ENCODE peak calls at places on chromosomes 1 and 21, in nine cellular contexts. D, G, U, I, O, S, C, Z and W are unnamed samples.

GRCh38 chr1:158067651-158068050 is 74.2 kb downstream of the KIRREL1 start:
- DNase-seq in D (no peak), G (no peak), U (no peak), I (no peak), O (no peak), S (peak), C (peak), Z (no peak), W (no peak)

GRCh38 chr1:185864889-185865288 is 130.7 kb downstream of the HMCN1 start:
- DNase-seq in D (no peak), G (no peak), U (no peak), I (no peak), O (no peak), S (peak), C (peak), Z (peak), W (no peak)

GRCh38 chr1:25922633-25923567 is 16.7 kb upstream of the STMN1 start:
- DNase-seq in D (no peak), G (no peak), U (no peak), I (peak), O (no peak), S (peak), C (peak), Z (no peak), W (no peak)

GRCh38 chr1:208433086-208433485 is 188.9 kb upstream of the PLXNA2 start:
- DNase-seq in D (no peak), G (no peak), U (no peak), I (no peak), O (no peak), S (peak), C (peak), Z (peak), W (no peak)

GRCh38 chr1:195717651-195718050 is 890.6 kb downstream of the KCNT2 start:
- DNase-seq in D (no peak), G (peak), U (no peak), I (peak), O (no peak), S (peak), C (peak), Z (peak), W (no peak)

GRCh38 chr1:924619-925323 is 1.0 kb downstream of the SAMD11 start:
- DNase-seq in D (no peak), G (no peak), U (no peak), I (peak), O (no peak), S (peak), C (peak), Z (peak), W (no peak)

GRCh38 chr1:101975371-101975770 is 21.4 kb downstream of the OLFM3 start:
- DNase-seq in D (no peak), G (no peak), U (no peak), I (no peak), O (no peak), S (no peak), C (no peak), Z (no peak), W (no peak)

GRCh38 chr1:37839676-37840075 is 19.7 kb downstream of the MTF1 start:
- DNase-seq in D (peak), G (no peak), U (no peak), I (no peak), O (no peak), S (no peak), C (no peak), Z (no peak), W (no peak)

GRCh38 chr1:216086678-216087077 is 336.6 kb downstream of the USH2A start:
- DNase-seq in D (no peak), G (no peak), U (no peak), I (no peak), O (no peak), S (no peak), C (no peak), Z (no peak), W (no peak)

GRCh38 chr21:43916691-43917514 is 51.9 kb downstream of the AGPAT3 start:
- DNase-seq in D (peak), G (no peak), U (peak), I (no peak), O (peak), S (no peak), C (peak), Z (peak), W (no peak)

GRCh38 chr1:156815307-156815826 is 1.3 kb downstream of the SH2D2A start:
- DNase-seq in D (no peak), G (no peak), U (no peak), I (no peak), O (no peak), S (peak), C (peak), Z (peak), W (no peak)

GRCh38 chr1:8671313-8671917 is 146.0 kb downstream of the RERE start:
- DNase-seq in D (peak), G (peak), U (peak), I (peak), O (no peak), S (peak), C (peak), Z (no peak), W (no peak)

GRCh38 chr1:223631367-223631977 is 34.0 kb downstream of the CAPN8 start:
- DNase-seq in D (no peak), G (no peak), U (no peak), I (no peak), O (no peak), S (peak), C (peak), Z (no peak), W (no peak)

GRCh38 chr1:50110084-50110615 is 1.4 kb downstream of the ELAVL4 start:
- DNase-seq in D (no peak), G (no peak), U (no peak), I (no peak), O (no peak), S (no peak), C (no peak), Z (no peak), W (no peak)

GRCh38 chr1:232252719-232253118 is 377.2 kb downstream of the SIPA1L2 start:
- DNase-seq in D (no peak), G (no peak), U (no peak), I (peak), O (no peak), S (no peak), C (no peak), Z (no peak), W (no peak)

GRCh38 chr1:3027611-3028371 is 6.5 kb downstream of the ACTRT2 start:
- DNase-seq in D (no peak), G (no peak), U (no peak), I (no peak), O (no peak), S (no peak), C (no peak), Z (no peak), W (no peak)

GRCh38 chr1:235624751-235625192 is 24.8 kb downstream of the GNG4 start:
- DNase-seq in D (no peak), G (no peak), U (no peak), I (no peak), O (no peak), S (peak), C (no peak), Z (no peak), W (no peak)

GRCh38 chr1:236282159-236282716 is 480 bp upstream of the ERO1B start:
- DNase-seq in D (peak), G (no peak), U (no peak), I (no peak), O (no peak), S (no peak), C (no peak), Z (no peak), W (no peak)

GRCh38 chr1:22387888-22388564 is 63.6 kb upstream of the ZBTB40 start:
- DNase-seq in D (no peak), G (no peak), U (no peak), I (no peak), O (no peak), S (peak), C (peak), Z (no peak), W (no peak)

GRCh38 chr1:227894306-227894721 is 53.4 kb downstream of the WNT9A start:
- DNase-seq in D (no peak), G (no peak), U (no peak), I (no peak), O (no peak), S (no peak), C (no peak), Z (no peak), W (no peak)

GRCh38 chr1:94974824-94975223 is 47.9 kb upstream of the CNN3 start:
- DNase-seq in D (no peak), G (no peak), U (no peak), I (no peak), O (no peak), S (peak), C (peak), Z (peak), W (no peak)

GRCh38 chr1:228082975-228083870 is 715 bp downstream of the ARF1 start:
- DNase-seq in D (peak), G (no peak), U (peak), I (peak), O (no peak), S (peak), C (peak), Z (no peak), W (no peak)

GRCh38 chr1:66925944-66926343 is 1.2 kb downstream of the MIER1 start:
- DNase-seq in D (peak), G (no peak), U (peak), I (peak), O (no peak), S (no peak), C (peak), Z (no peak), W (no peak)

GRCh38 chr1:84298688-84299535 is 2.6 kb upstream of the SAMD13 start:
- DNase-seq in D (no peak), G (no peak), U (peak), I (peak), O (no peak), S (peak), C (peak), Z (peak), W (no peak)

GRCh38 chr1:158055854-158056253 is 62.4 kb downstream of the KIRREL1 start:
- DNase-seq in D (no peak), G (no peak), U (no peak), I (peak), O (no peak), S (no peak), C (no peak), Z (no peak), W (no peak)

GRCh38 chr1:85608851-85609250 is 28.3 kb downstream of the CCN1 start:
- DNase-seq in D (no peak), G (no peak), U (no peak), I (no peak), O (no peak), S (no peak), C (peak), Z (no peak), W (no peak)
- H3K27ac ChIP-seq in D (no peak), G (no peak), U (no peak), I (peak), O (no peak), S (peak), C (peak), Z (no peak), W (no peak)

GRCh38 chr1:109396971-109397370 is 747 bp downstream of the SORT1 start:
- DNase-seq in D (no peak), G (no peak), U (peak), I (no peak), O (no peak), S (no peak), C (no peak), Z (no peak), W (no peak)
- TF ChIP-seq EZH2 in D (no peak), G (no peak), U (no peak), I (no peak), O (peak), S (no peak), C (no peak), Z (no peak), W (no peak)

GRCh38 chr1:61358770-61359455 is 276.6 kb downstream of the NFIA start:
- DNase-seq in D (no peak), G (no peak), U (no peak), I (no peak), O (no peak), S (no peak), C (peak), Z (peak), W (no peak)

GRCh38 chr1:61356995-61357394 is 274.6 kb downstream of the NFIA start:
- DNase-seq in D (no peak), G (no peak), U (peak), I (no peak), O (no peak), S (no peak), C (no peak), Z (no peak), W (no peak)

GRCh38 chr1:61357539-61357938 is 275.2 kb downstream of the NFIA start:
- DNase-seq in D (no peak), G (no peak), U (no peak), I (no peak), O (no peak), S (no peak), C (no peak), Z (no peak), W (peak)

DNA sequence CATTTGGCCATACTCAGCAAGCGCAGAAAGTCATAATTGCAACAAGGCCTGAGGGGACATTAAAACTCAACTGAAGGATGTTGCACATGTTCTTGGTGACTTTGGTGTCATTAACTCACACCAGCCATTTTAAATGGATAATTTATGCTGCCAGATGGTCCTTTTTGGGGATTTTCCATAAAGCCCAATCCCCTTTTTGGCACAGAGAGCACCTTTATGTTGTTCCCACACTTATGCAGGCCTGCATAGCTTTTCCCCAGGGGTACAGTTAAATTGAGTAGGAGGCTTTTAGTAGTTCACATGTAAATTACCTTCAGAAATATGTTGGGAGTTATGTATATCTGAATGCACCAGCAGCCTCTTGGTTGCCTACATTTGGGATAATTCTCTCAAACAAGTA is 279.6 kb downstream of the NFIA start:
- DNase-seq in D (no peak), G (no peak), U (no peak), I (no peak), O (no peak), S (no peak), C (no peak), Z (no peak), W (no peak)
- H3K27ac ChIP-seq in D (no peak), G (no peak), U (no peak), I (no peak), O (no peak), S (no peak), C (no peak), Z (no peak), W (no peak)

GRCh38 chr1:166975361-166976129 is at the start of gene ILDR2:
- DNase-seq in D (peak), G (peak), U (peak), I (peak), O (no peak), S (peak), C (peak), Z (peak), W (no peak)

GRCh38 chr1:166977951-166978350 is 2.6 kb upstream of the ILDR2 start:
- DNase-seq in D (no peak), G (no peak), U (no peak), I (no peak), O (no peak), S (no peak), C (no peak), Z (no peak), W (no peak)

GRCh38 chr1:166972193-166972592 is 3.1 kb downstream of the ILDR2 start:
- DNase-seq in D (no peak), G (no peak), U (no peak), I (no peak), O (no peak), S (no peak), C (no peak), Z (no peak), W (no peak)

GRCh38 chr1:166972827-166973226 is 2.5 kb downstream of the ILDR2 start:
- DNase-seq in D (no peak), G (no peak), U (no peak), I (no peak), O (no peak), S (no peak), C (no peak), Z (no peak), W (no peak)

GRCh38 chr1:166974647-166975345 is 544 bp downstream of the ILDR2 start:
- DNase-seq in D (peak), G (no peak), U (no peak), I (no peak), O (no peak), S (no peak), C (no peak), Z (no peak), W (no peak)
- TF ChIP-seq EZH2 in D (no peak), G (no peak), U (no peak), I (peak), O (no peak), S (no peak), C (peak), Z (peak), W (no peak)

DNA sequence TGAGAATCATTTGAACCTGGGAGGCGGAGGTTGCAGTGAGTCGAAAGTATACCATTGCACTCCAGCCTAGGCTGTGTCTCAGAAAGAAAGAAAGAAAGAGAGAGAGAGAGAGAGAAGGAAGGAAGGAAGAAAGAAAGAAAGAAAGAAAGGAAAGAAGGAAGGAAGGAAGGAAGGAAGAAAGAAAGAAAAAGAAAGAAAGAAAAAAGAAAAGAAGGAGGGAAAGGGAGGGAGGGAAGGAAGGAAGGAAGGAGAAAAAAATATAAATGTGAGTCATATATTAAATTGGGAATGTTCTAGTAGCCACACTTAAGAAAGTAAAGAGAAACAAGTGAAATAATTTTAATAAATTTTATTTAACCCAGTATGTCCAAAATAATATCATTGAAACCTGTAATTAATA is 16.7 kb upstream of the CITED4 start:
- DNase-seq in D (no peak), G (no peak), U (no peak), I (no peak), O (no peak), S (no peak), C (no peak), Z (no peak), W (no peak)
- H3K27ac ChIP-seq in D (no peak), G (no peak), U (no peak), I (no peak), O (no peak), S (no peak), C (no peak), Z (no peak), W (peak)

GRCh38 chr1:47996406-47997226 is 569 bp downstream of the TRABD2B start:
- DNase-seq in D (no peak), G (no peak), U (no peak), I (peak), O (no peak), S (no peak), C (peak), Z (no peak), W (no peak)
- TF ChIP-seq EZH2 in D (no peak), G (no peak), U (no peak), I (no peak), O (no peak), S (peak), C (peak), Z (no peak), W (no peak)

GRCh38 chr21:34499116-34499515 is 12.9 kb downstream of the KCNE1 start:
- DNase-seq in D (no peak), G (no peak), U (no peak), I (no peak), O (no peak), S (no peak), C (no peak), Z (no peak), W (no peak)

GRCh38 chr21:34502480-34503106 is 9.4 kb downstream of the KCNE1 start:
- DNase-seq in D (no peak), G (no peak), U (no peak), I (no peak), O (no peak), S (no peak), C (no peak), Z (no peak), W (no peak)

GRCh38 chr21:34498623-34499022 is 13.4 kb downstream of the KCNE1 start:
- DNase-seq in D (no peak), G (no peak), U (no peak), I (no peak), O (no peak), S (no peak), C (no peak), Z (peak), W (no peak)

GRCh38 chr21:34501716-34502115 is 10.3 kb downstream of the KCNE1 start:
- DNase-seq in D (no peak), G (no peak), U (no peak), I (no peak), O (no peak), S (no peak), C (no peak), Z (no peak), W (no peak)
- H3K27ac ChIP-seq in D (no peak), G (no peak), U (no peak), I (no peak), O (no peak), S (no peak), C (no peak), Z (no peak), W (no peak)